ENCODE peak calls at places on chromosomes 7 and 10, in nine cellular contexts. One of them, this sample, is unnamed.

GRCh38 chr10:74620626-74621025 is 205.8 kb upstream of the KAT6B start:
- DNase-seq in CD4-positive, CD25-positive, alpha-beta regulatory T cell: no peak
- DNase-seq in stimulated activated CD8-positive, alpha-beta memory T cell treated with anti-CD3 and anti-CD28 coated beads, Interleukin-15, amount 100 ng/mL, for 24 hours: no peak
- DNase-seq in CD8-positive, alpha-beta memory T cell: no peak
- DNase-seq in caudate nucleus: no peak
- DNase-seq in HFF-Myc: no peak
- DNase-seq in cardiac septum: no peak
- DNase-seq in occipital lobe: no peak
- DNase-seq in activated T-cell treated with anti-CD3 and anti-CD28 coated beads, Interleukin-2, amount 50 U/mL, for 24 hours: no peak
- DNase-seq in this sample: no peak

GRCh38 chr10:45425628-45426563 is 51.9 kb downstream of the ALOX5 start:
- DNase-seq in CD4-positive, CD25-positive, alpha-beta regulatory T cell: no peak
- DNase-seq in caudate nucleus: no peak
- DNase-seq in cardiac septum: no peak
- DNase-seq in CD8-positive, alpha-beta memory T cell: no peak
- DNase-seq in occipital lobe: no peak
- DNase-seq in activated T-cell treated with anti-CD3 and anti-CD28 coated beads, Interleukin-2, amount 50 U/mL, for 24 hours: no peak
- DNase-seq in stimulated activated CD8-positive, alpha-beta memory T cell treated with anti-CD3 and anti-CD28 coated beads, Interleukin-15, amount 100 ng/mL, for 24 hours: no peak
- DNase-seq in HFF-Myc: no peak
- DNase-seq in this sample: peak

GRCh38 chr10:24625778-24626177 is 97.9 kb downstream of the ARHGAP21 start:
- DNase-seq in occipital lobe: no peak
- DNase-seq in caudate nucleus: no peak
- DNase-seq in activated T-cell treated with anti-CD3 and anti-CD28 coated beads, Interleukin-2, amount 50 U/mL, for 24 hours: no peak
- DNase-seq in CD4-positive, CD25-positive, alpha-beta regulatory T cell: no peak
- DNase-seq in HFF-Myc: no peak
- DNase-seq in stimulated activated CD8-positive, alpha-beta memory T cell treated with anti-CD3 and anti-CD28 coated beads, Interleukin-15, amount 100 ng/mL, for 24 hours: no peak
- DNase-seq in CD8-positive, alpha-beta memory T cell: no peak
- DNase-seq in cardiac septum: no peak
- DNase-seq in this sample: no peak

GRCh38 chr10:30917790-30918189 is 113.9 kb downstream of the ZNF438 start:
- DNase-seq in caudate nucleus: no peak
- DNase-seq in CD4-positive, CD25-positive, alpha-beta regulatory T cell: no peak
- DNase-seq in cardiac septum: no peak
- DNase-seq in CD8-positive, alpha-beta memory T cell: no peak
- DNase-seq in occipital lobe: no peak
- DNase-seq in activated T-cell treated with anti-CD3 and anti-CD28 coated beads, Interleukin-2, amount 50 U/mL, for 24 hours: no peak
- DNase-seq in HFF-Myc: no peak
- DNase-seq in stimulated activated CD8-positive, alpha-beta memory T cell treated with anti-CD3 and anti-CD28 coated beads, Interleukin-15, amount 100 ng/mL, for 24 hours: no peak
- DNase-seq in this sample: no peak

GRCh38 chr7:43511029-43511428 is 71.9 kb upstream of the STK17A start:
- DNase-seq in stimulated activated CD8-positive, alpha-beta memory T cell treated with anti-CD3 and anti-CD28 coated beads, Interleukin-15, amount 100 ng/mL, for 24 hours: no peak
- DNase-seq in HFF-Myc: no peak
- DNase-seq in CD4-positive, CD25-positive, alpha-beta regulatory T cell: no peak
- DNase-seq in caudate nucleus: no peak
- DNase-seq in activated T-cell treated with anti-CD3 and anti-CD28 coated beads, Interleukin-2, amount 50 U/mL, for 24 hours: no peak
- DNase-seq in cardiac septum: no peak
- DNase-seq in occipital lobe: no peak
- DNase-seq in CD8-positive, alpha-beta memory T cell: no peak
- DNase-seq in this sample: no peak

GRCh38 chr10:90857635-90858488 is at the start of gene HTR7:
- DNase-seq in CD8-positive, alpha-beta memory T cell: peak
- DNase-seq in cardiac septum: peak
- DNase-seq in CD4-positive, CD25-positive, alpha-beta regulatory T cell: peak
- DNase-seq in stimulated activated CD8-positive, alpha-beta memory T cell treated with anti-CD3 and anti-CD28 coated beads, Interleukin-15, amount 100 ng/mL, for 24 hours: peak
- DNase-seq in occipital lobe: peak
- DNase-seq in HFF-Myc: no peak
- DNase-seq in caudate nucleus: peak
- DNase-seq in activated T-cell treated with anti-CD3 and anti-CD28 coated beads, Interleukin-2, amount 50 U/mL, for 24 hours: peak
- DNase-seq in this sample: peak

GRCh38 chr7:129990403-129991192 is 37.8 kb upstream of the UBE2H start:
- DNase-seq in occipital lobe: no peak
- DNase-seq in caudate nucleus: peak
- DNase-seq in activated T-cell treated with anti-CD3 and anti-CD28 coated beads, Interleukin-2, amount 50 U/mL, for 24 hours: no peak
- DNase-seq in stimulated activated CD8-positive, alpha-beta memory T cell treated with anti-CD3 and anti-CD28 coated beads, Interleukin-15, amount 100 ng/mL, for 24 hours: no peak
- DNase-seq in CD8-positive, alpha-beta memory T cell: no peak
- DNase-seq in cardiac septum: no peak
- DNase-seq in HFF-Myc: no peak
- DNase-seq in CD4-positive, CD25-positive, alpha-beta regulatory T cell: no peak
- DNase-seq in this sample: peak

GRCh38 chr10:90885176-90885575 is 13.4 kb downstream of the RPP30 start:
- DNase-seq in CD8-positive, alpha-beta memory T cell: no peak
- DNase-seq in cardiac septum: no peak
- DNase-seq in HFF-Myc: no peak
- DNase-seq in caudate nucleus: no peak
- DNase-seq in stimulated activated CD8-positive, alpha-beta memory T cell treated with anti-CD3 and anti-CD28 coated beads, Interleukin-15, amount 100 ng/mL, for 24 hours: no peak
- DNase-seq in CD4-positive, CD25-positive, alpha-beta regulatory T cell: no peak
- DNase-seq in occipital lobe: no peak
- DNase-seq in activated T-cell treated with anti-CD3 and anti-CD28 coated beads, Interleukin-2, amount 50 U/mL, for 24 hours: no peak
- DNase-seq in this sample: no peak

GRCh38 chr10:108783897-108784296 is 1139.4 kb downstream of the XPNPEP1 start:
- DNase-seq in HFF-Myc: peak
- DNase-seq in stimulated activated CD8-positive, alpha-beta memory T cell treated with anti-CD3 and anti-CD28 coated beads, Interleukin-15, amount 100 ng/mL, for 24 hours: no peak
- DNase-seq in CD4-positive, CD25-positive, alpha-beta regulatory T cell: no peak
- DNase-seq in cardiac septum: no peak
- DNase-seq in occipital lobe: no peak
- DNase-seq in CD8-positive, alpha-beta memory T cell: no peak
- DNase-seq in activated T-cell treated with anti-CD3 and anti-CD28 coated beads, Interleukin-2, amount 50 U/mL, for 24 hours: no peak
- DNase-seq in caudate nucleus: no peak
- DNase-seq in this sample: no peak

GRCh38 chr10:132397671-132398565 is 918 bp downstream of the PWWP2B start:
- DNase-seq in CD4-positive, CD25-positive, alpha-beta regulatory T cell: peak
- DNase-seq in activated T-cell treated with anti-CD3 and anti-CD28 coated beads, Interleukin-2, amount 50 U/mL, for 24 hours: peak
- DNase-seq in CD8-positive, alpha-beta memory T cell: peak
- DNase-seq in HFF-Myc: no peak
- DNase-seq in caudate nucleus: peak
- DNase-seq in stimulated activated CD8-positive, alpha-beta memory T cell treated with anti-CD3 and anti-CD28 coated beads, Interleukin-15, amount 100 ng/mL, for 24 hours: no peak
- DNase-seq in occipital lobe: no peak
- DNase-seq in cardiac septum: no peak
- DNase-seq in this sample: peak

This sample was measured in spleen.